ENCODE peak calls at places on chromosomes 5 and 9, in six cellular contexts. One of them, this sample, is unnamed.

GRCh38 chr5:102483736-102484135 is 15.1 kb downstream of the SLCO6A1 start:
- DNase-seq in activated CD4-positive, alpha-beta T cell treated with anti-CD3 and anti-CD28 coated beads for 24 hours: no peak
- DNase-seq in NCI-H1105 treated with DMSO at 0.1 percent for 48 hours: no peak
- DNase-seq in left ventricle myocardium superior: no peak
- DNase-seq in Peyer's patch: no peak
- DNase-seq in AG04450: no peak
- DNase-seq in this sample: no peak

GRCh38 chr9:70127540-70128416 is 84.1 kb downstream of the MAMDC2 start:
- DNase-seq in activated CD4-positive, alpha-beta T cell treated with anti-CD3 and anti-CD28 coated beads for 24 hours: no peak
- DNase-seq in NCI-H1105 treated with DMSO at 0.1 percent for 48 hours: no peak
- DNase-seq in left ventricle myocardium superior: no peak
- DNase-seq in Peyer's patch: no peak
- DNase-seq in AG04450: no peak
- DNase-seq in this sample: no peak

GRCh38 chr5:107853031-107853430 is 182.3 kb upstream of the EFNA5 start:
- DNase-seq in activated CD4-positive, alpha-beta T cell treated with anti-CD3 and anti-CD28 coated beads for 24 hours: no peak
- DNase-seq in NCI-H1105 treated with DMSO at 0.1 percent for 48 hours: no peak
- DNase-seq in left ventricle myocardium superior: no peak
- DNase-seq in Peyer's patch: no peak
- DNase-seq in AG04450: no peak
- DNase-seq in this sample: no peak

GRCh38 chr9:16262467-16263261 is 607.8 kb downstream of the BNC2 start:
- DNase-seq in activated CD4-positive, alpha-beta T cell treated with anti-CD3 and anti-CD28 coated beads for 24 hours: no peak
- DNase-seq in NCI-H1105 treated with DMSO at 0.1 percent for 48 hours: peak; percentile 69
- DNase-seq in left ventricle myocardium superior: no peak
- DNase-seq in Peyer's patch: no peak
- DNase-seq in AG04450: no peak
- DNase-seq in this sample: no peak

GRCh38 chr9:137451976-137452760 is 7.0 kb downstream of the NSMF start:
- DNase-seq in activated CD4-positive, alpha-beta T cell treated with anti-CD3 and anti-CD28 coated beads for 24 hours: no peak
- DNase-seq in NCI-H1105 treated with DMSO at 0.1 percent for 48 hours: no peak
- DNase-seq in left ventricle myocardium superior: no peak
- DNase-seq in Peyer's patch: peak; percentile 45
- DNase-seq in AG04450: no peak
- DNase-seq in this sample: no peak

GRCh38 chr9:134188421-134189166 is 24.2 kb upstream of the RNU6ATAC start:
- DNase-seq in activated CD4-positive, alpha-beta T cell treated with anti-CD3 and anti-CD28 coated beads for 24 hours: no peak
- DNase-seq in NCI-H1105 treated with DMSO at 0.1 percent for 48 hours: no peak
- DNase-seq in left ventricle myocardium superior: peak; percentile 61
- DNase-seq in Peyer's patch: peak; percentile 42
- DNase-seq in AG04450: no peak
- DNase-seq in this sample: no peak

GRCh38 chr9:100700689-100701318 is 122.9 kb downstream of the CAVIN4 start:
- DNase-seq in activated CD4-positive, alpha-beta T cell treated with anti-CD3 and anti-CD28 coated beads for 24 hours: no peak
- DNase-seq in NCI-H1105 treated with DMSO at 0.1 percent for 48 hours: peak; percentile 58
- DNase-seq in left ventricle myocardium superior: no peak
- DNase-seq in Peyer's patch: no peak
- DNase-seq in AG04450: no peak
- DNase-seq in this sample: no peak

GRCh38 chr9:98118640-98119601 is at the start of gene TRIM14:
- DNase-seq in activated CD4-positive, alpha-beta T cell treated with anti-CD3 and anti-CD28 coated beads for 24 hours: peak; percentile 49
- DNase-seq in NCI-H1105 treated with DMSO at 0.1 percent for 48 hours: peak; percentile 23
- DNase-seq in left ventricle myocardium superior: peak; percentile 76
- DNase-seq in Peyer's patch: peak; percentile 89
- DNase-seq in AG04450: peak; percentile 3
- DNase-seq in this sample: no peak

GRCh38 chr5:73370620-73371583 is 77.7 kb downstream of the FOXD1 start:
- DNase-seq in activated CD4-positive, alpha-beta T cell treated with anti-CD3 and anti-CD28 coated beads for 24 hours: no peak
- DNase-seq in NCI-H1105 treated with DMSO at 0.1 percent for 48 hours: no peak
- DNase-seq in left ventricle myocardium superior: no peak
- DNase-seq in Peyer's patch: no peak
- DNase-seq in AG04450: peak; percentile 69
- DNase-seq in this sample: no peak

GRCh38 chr9:16236326-16236725 is 634.1 kb downstream of the BNC2 start:
- DNase-seq in activated CD4-positive, alpha-beta T cell treated with anti-CD3 and anti-CD28 coated beads for 24 hours: no peak
- DNase-seq in NCI-H1105 treated with DMSO at 0.1 percent for 48 hours: no peak
- DNase-seq in left ventricle myocardium superior: no peak
- DNase-seq in Peyer's patch: no peak
- DNase-seq in AG04450: peak; percentile 86
- DNase-seq in this sample: no peak

GRCh38 chr5:41869150-41869738 is 981 bp downstream of the OXCT1 start:
- DNase-seq in activated CD4-positive, alpha-beta T cell treated with anti-CD3 and anti-CD28 coated beads for 24 hours: no peak
- DNase-seq in NCI-H1105 treated with DMSO at 0.1 percent for 48 hours: peak; percentile 30
- DNase-seq in left ventricle myocardium superior: peak; percentile 91
- DNase-seq in Peyer's patch: no peak
- DNase-seq in AG04450: no peak
- DNase-seq in this sample: no peak

GRCh38 chr9:7266911-7267555 is 509.3 kb downstream of the KDM4C start:
- DNase-seq in activated CD4-positive, alpha-beta T cell treated with anti-CD3 and anti-CD28 coated beads for 24 hours: no peak
- DNase-seq in NCI-H1105 treated with DMSO at 0.1 percent for 48 hours: peak; percentile 84
- DNase-seq in left ventricle myocardium superior: no peak
- DNase-seq in Peyer's patch: no peak
- DNase-seq in AG04450: no peak
- DNase-seq in this sample: no peak

GRCh38 chr5:1657161-1657741 is 133.5 kb upstream of the LPCAT1 start:
- DNase-seq in activated CD4-positive, alpha-beta T cell treated with anti-CD3 and anti-CD28 coated beads for 24 hours: no peak
- DNase-seq in NCI-H1105 treated with DMSO at 0.1 percent for 48 hours: no peak
- DNase-seq in left ventricle myocardium superior: no peak
- DNase-seq in Peyer's patch: no peak
- DNase-seq in AG04450: no peak
- DNase-seq in this sample: peak; percentile 78

GRCh38 chr5:175718401-175719108 is 60.7 kb downstream of the HRH2 start:
- DNase-seq in activated CD4-positive, alpha-beta T cell treated with anti-CD3 and anti-CD28 coated beads for 24 hours: peak; percentile 66
- DNase-seq in NCI-H1105 treated with DMSO at 0.1 percent for 48 hours: peak; percentile 6
- DNase-seq in left ventricle myocardium superior: peak; percentile 84
- DNase-seq in Peyer's patch: peak; percentile 68
- DNase-seq in AG04450: no peak
- DNase-seq in this sample: no peak

GRCh38 chr9:72292874-72293607 is 72.0 kb downstream of the ZFAND5 start:
- DNase-seq in activated CD4-positive, alpha-beta T cell treated with anti-CD3 and anti-CD28 coated beads for 24 hours: no peak
- DNase-seq in NCI-H1105 treated with DMSO at 0.1 percent for 48 hours: peak; percentile 21
- DNase-seq in left ventricle myocardium superior: no peak
- DNase-seq in Peyer's patch: no peak
- DNase-seq in AG04450: no peak
- DNase-seq in this sample: no peak

GRCh38 chr9:37935106-37935505 is 31.2 kb upstream of the SLC25A51 start:
- DNase-seq in activated CD4-positive, alpha-beta T cell treated with anti-CD3 and anti-CD28 coated beads for 24 hours: no peak
- DNase-seq in NCI-H1105 treated with DMSO at 0.1 percent for 48 hours: no peak
- DNase-seq in left ventricle myocardium superior: peak; percentile 0
- DNase-seq in Peyer's patch: no peak
- DNase-seq in AG04450: no peak
- DNase-seq in this sample: no peak

GRCh38 chr9:122498883-122499288 is 11.7 kb upstream of the OR1J2 start:
- DNase-seq in activated CD4-positive, alpha-beta T cell treated with anti-CD3 and anti-CD28 coated beads for 24 hours: no peak
- DNase-seq in NCI-H1105 treated with DMSO at 0.1 percent for 48 hours: peak; percentile 14
- DNase-seq in left ventricle myocardium superior: no peak
- DNase-seq in Peyer's patch: no peak
- DNase-seq in AG04450: peak; percentile 18
- DNase-seq in this sample: no peak

GRCh38 chr9:12813960-12814876 is 39.4 kb downstream of the LURAP1L start:
- DNase-seq in activated CD4-positive, alpha-beta T cell treated with anti-CD3 and anti-CD28 coated beads for 24 hours: no peak
- DNase-seq in NCI-H1105 treated with DMSO at 0.1 percent for 48 hours: peak; percentile 44
- DNase-seq in left ventricle myocardium superior: peak; percentile 29
- DNase-seq in Peyer's patch: peak; percentile 52
- DNase-seq in AG04450: peak; percentile 98
- DNase-seq in this sample: no peak

GRCh38 chr9:26786571-26786970 is 106.0 kb downstream of the CAAP1 start:
- DNase-seq in activated CD4-positive, alpha-beta T cell treated with anti-CD3 and anti-CD28 coated beads for 24 hours: no peak
- DNase-seq in NCI-H1105 treated with DMSO at 0.1 percent for 48 hours: no peak
- DNase-seq in left ventricle myocardium superior: no peak
- DNase-seq in Peyer's patch: no peak
- DNase-seq in AG04450: no peak
- DNase-seq in this sample: no peak

GRCh38 chr9:134303601-134304000 is 22.7 kb upstream of the RXRA start:
- DNase-seq in activated CD4-positive, alpha-beta T cell treated with anti-CD3 and anti-CD28 coated beads for 24 hours: no peak
- DNase-seq in NCI-H1105 treated with DMSO at 0.1 percent for 48 hours: no peak
- DNase-seq in left ventricle myocardium superior: no peak
- DNase-seq in Peyer's patch: peak; percentile 19
- DNase-seq in AG04450: no peak
- DNase-seq in this sample: no peak

GRCh38 chr5:404666-405241 is 38.2 kb upstream of the EXOC3 start:
- DNase-seq in activated CD4-positive, alpha-beta T cell treated with anti-CD3 and anti-CD28 coated beads for 24 hours: no peak
- DNase-seq in NCI-H1105 treated with DMSO at 0.1 percent for 48 hours: no peak
- DNase-seq in left ventricle myocardium superior: no peak
- DNase-seq in Peyer's patch: no peak
- DNase-seq in AG04450: no peak
- DNase-seq in this sample: peak; percentile 46

GRCh38 chr5:155872801-155873200 is 454.2 kb upstream of the SGCD start:
- DNase-seq in activated CD4-positive, alpha-beta T cell treated with anti-CD3 and anti-CD28 coated beads for 24 hours: no peak
- DNase-seq in NCI-H1105 treated with DMSO at 0.1 percent for 48 hours: peak; percentile 82
- DNase-seq in left ventricle myocardium superior: no peak
- DNase-seq in Peyer's patch: no peak
- DNase-seq in AG04450: no peak
- DNase-seq in this sample: no peak

GRCh38 chr9:12770261-12770660 is 4.6 kb upstream of the LURAP1L start:
- DNase-seq in activated CD4-positive, alpha-beta T cell treated with anti-CD3 and anti-CD28 coated beads for 24 hours: no peak
- DNase-seq in NCI-H1105 treated with DMSO at 0.1 percent for 48 hours: no peak
- DNase-seq in left ventricle myocardium superior: no peak
- DNase-seq in Peyer's patch: no peak
- DNase-seq in AG04450: no peak
- DNase-seq in this sample: no peak

GRCh38 chr5:20514145-20514544 is 526.1 kb upstream of the CDH18 start:
- DNase-seq in activated CD4-positive, alpha-beta T cell treated with anti-CD3 and anti-CD28 coated beads for 24 hours: no peak
- DNase-seq in NCI-H1105 treated with DMSO at 0.1 percent for 48 hours: no peak
- DNase-seq in left ventricle myocardium superior: no peak
- DNase-seq in Peyer's patch: no peak
- DNase-seq in AG04450: no peak
- DNase-seq in this sample: no peak

GRCh38 chr9:14485366-14485765 is 171.4 kb upstream of the NFIB start:
- DNase-seq in activated CD4-positive, alpha-beta T cell treated with anti-CD3 and anti-CD28 coated beads for 24 hours: no peak
- DNase-seq in NCI-H1105 treated with DMSO at 0.1 percent for 48 hours: no peak
- DNase-seq in left ventricle myocardium superior: no peak
- DNase-seq in Peyer's patch: no peak
- DNase-seq in AG04450: no peak
- DNase-seq in this sample: no peak

GRCh38 chr5:95959964-95960801 is 1.5 kb downstream of the ELL2 start:
- DNase-seq in activated CD4-positive, alpha-beta T cell treated with anti-CD3 and anti-CD28 coated beads for 24 hours: no peak
- DNase-seq in NCI-H1105 treated with DMSO at 0.1 percent for 48 hours: no peak
- DNase-seq in left ventricle myocardium superior: no peak
- DNase-seq in Peyer's patch: no peak
- DNase-seq in AG04450: no peak
- DNase-seq in this sample: no peak

GRCh38 chr5:137496919-137497318 is 2.2 kb downstream of the SPOCK1 start:
- DNase-seq in activated CD4-positive, alpha-beta T cell treated with anti-CD3 and anti-CD28 coated beads for 24 hours: no peak
- DNase-seq in NCI-H1105 treated with DMSO at 0.1 percent for 48 hours: no peak
- DNase-seq in left ventricle myocardium superior: no peak
- DNase-seq in Peyer's patch: no peak
- DNase-seq in AG04450: no peak
- DNase-seq in this sample: no peak